ENCODE peak calls at places on chromosomes 1 and 21, in six cellular contexts. H, U, O, R, Y and E are unnamed samples.

GRCh38 chr1:89454845-89455521 is 69.6 kb upstream of the LRRC8B start:
- DNase-seq in H (peak; percentile 17), U (peak; percentile 61), O (peak; percentile 52), R (no peak), Y (peak; percentile 33), E (peak; percentile 48)

GRCh38 chr1:180257461-180257860 is 27.4 kb downstream of the LHX4 start:
- DNase-seq in H (no peak), U (no peak), O (no peak), R (no peak), Y (no peak), E (no peak)

GRCh38 chr21:45279446-45280177 is 8.1 kb downstream of the POFUT2 start:
- DNase-seq in H (no peak), U (no peak), O (no peak), R (no peak), Y (no peak), E (no peak)

GRCh38 chr1:204941415-204942338 is 71.0 kb downstream of the NFASC start:
- DNase-seq in H (no peak), U (peak; percentile 82), O (peak; percentile 51), R (peak; percentile 81), Y (peak; percentile 73), E (peak; percentile 36)

GRCh38 chr1:24955161-24955560 is 25.1 kb upstream of the RUNX3 start:
- DNase-seq in H (peak; percentile 44), U (peak; percentile 77), O (no peak), R (no peak), Y (no peak), E (no peak)

GRCh38 chr1:113552244-113552643 is 161.9 kb downstream of the MAGI3 start:
- DNase-seq in H (no peak), U (no peak), O (no peak), R (no peak), Y (no peak), E (no peak)

GRCh38 chr1:177948336-177948972 is 21.4 kb downstream of the SEC16B start:
- DNase-seq in H (no peak), U (peak; percentile 86), O (peak; percentile 47), R (peak; percentile 79), Y (peak; percentile 52), E (peak; percentile 61)

GRCh38 chr1:193730017-193730416 is 543.6 kb upstream of the B3GALT2 start:
- DNase-seq in H (no peak), U (peak; percentile 50), O (no peak), R (no peak), Y (no peak), E (no peak)

GRCh38 chr1:218430802-218431201 is 85.7 kb downstream of the TGFB2 start:
- DNase-seq in H (no peak), U (no peak), O (no peak), R (no peak), Y (no peak), E (no peak)

GRCh38 chr1:7893529-7894180 is 40.8 kb upstream of the UTS2 start:
- DNase-seq in H (no peak), U (peak; percentile 87), O (no peak), R (no peak), Y (no peak), E (no peak)

GRCh38 chr1:32766328-32766972 is 50.7 kb downstream of the YARS1 start:
- DNase-seq in H (no peak), U (no peak), O (no peak), R (peak; percentile 80), Y (no peak), E (no peak)

GRCh38 chr21:45550552-45551210 is 8.4 kb upstream of the SLC19A1 start:
- DNase-seq in H (no peak), U (no peak), O (no peak), R (no peak), Y (peak; percentile 54), E (peak; percentile 16)

GRCh38 chr1:173302890-173303829 is 96.0 kb upstream of the TNFSF4 start:
- DNase-seq in H (no peak), U (no peak), O (no peak), R (peak; percentile 14), Y (no peak), E (no peak)

GRCh38 chr21:44090332-44090731 is 16.9 kb upstream of the PWP2 start:
- DNase-seq in H (no peak), U (no peak), O (peak; percentile 10), R (no peak), Y (peak; percentile 91), E (no peak)

GRCh38 chr1:180003026-180003695 is 48.6 kb downstream of the CEP350 start:
- DNase-seq in H (no peak), U (no peak), O (no peak), R (no peak), Y (no peak), E (peak; percentile 2)

GRCh38 chr1:156882543-156882942 is 11.0 kb upstream of the PEAR1 start:
- DNase-seq in H (no peak), U (no peak), O (no peak), R (peak; percentile 55), Y (no peak), E (no peak)

GRCh38 chr1:19037659-19038058 is 81.2 kb upstream of the IFFO2 start:
- DNase-seq in H (no peak), U (no peak), O (no peak), R (no peak), Y (no peak), E (no peak)

GRCh38 chr1:7386226-7387052 is 384.7 kb upstream of the VAMP3 start:
- DNase-seq in H (no peak), U (no peak), O (no peak), R (no peak), Y (no peak), E (no peak)

GRCh38 chr1:162404550-162405160 is 7.3 kb downstream of the SH2D1B start:
- DNase-seq in H (no peak), U (peak; percentile 56), O (no peak), R (no peak), Y (no peak), E (peak; percentile 57)

GRCh38 chr1:214615111-214615510 is 12.1 kb downstream of the CENPF start:
- DNase-seq in H (no peak), U (no peak), O (no peak), R (no peak), Y (no peak), E (no peak)

GRCh38 chr1:226365166-226365565 is 42.7 kb downstream of the PARP1 start:
- DNase-seq in H (no peak), U (no peak), O (no peak), R (no peak), Y (no peak), E (no peak)

GRCh38 chr1:24384251-24385090 is 29.1 kb downstream of the STPG1 start:
- DNase-seq in H (no peak), U (peak; percentile 85), O (peak; percentile 10), R (no peak), Y (peak; percentile 35), E (peak; percentile 86)

GRCh38 chr1:203462878-203463277 is 12.7 kb upstream of the PRELP start:
- DNase-seq in H (no peak), U (peak; percentile 86), O (no peak), R (no peak), Y (no peak), E (peak; percentile 78)